ENCODE peak calls at places on chromosomes 1 and 21, in five cellular contexts. I is astrocyte of the spinal cord, W is cardiac fibroblast, P is aorta, S is endodermal cell. M is an unnamed sample.

GRCh38 chr1:64161347-64162080 is 41.9 kb upstream of the UBE2U start:
- DNase-seq in I (peak), W (peak), P (no peak), S (no peak), M (no peak)

GRCh38 chr1:176880954-176881595 is 283.4 kb downstream of the ASTN1 start:
- DNase-seq in I (peak), W (peak), P (peak), S (peak), M (peak)

GRCh38 chr21:45281411-45282282 is 6.0 kb downstream of the POFUT2 start:
- DNase-seq in I (no peak), W (no peak), P (no peak), S (peak), M (peak)

GRCh38 chr1:16021681-16022080 is at the start of gene CLCNKA:
- DNase-seq in I (no peak), W (no peak), P (no peak), S (no peak), M (no peak)

GRCh38 chr1:218869276-218869675 is 304.4 kb upstream of the LYPLAL1 start:
- DNase-seq in I (peak), W (no peak), P (no peak), S (no peak), M (no peak)

GRCh38 chr1:28416509-28417194 is 47.1 kb downstream of the PHACTR4 start:
- DNase-seq in I (no peak), W (no peak), P (no peak), S (no peak), M (no peak)

GRCh38 chr1:34984435-34985062 is 598 bp downstream of the TMEM35B start:
- DNase-seq in I (peak), W (peak), P (peak), S (peak), M (peak)

GRCh38 chr1:74323937-74324473 is 88.8 kb downstream of the TNNI3K start:
- DNase-seq in I (no peak), W (no peak), P (no peak), S (no peak), M (no peak)

GRCh38 chr1:33396188-33397124 is 34.4 kb downstream of the PHC2 start:
- DNase-seq in I (no peak), W (no peak), P (no peak), S (no peak), M (no peak)

GRCh38 chr1:31152181-31152768 is 86.8 kb upstream of the PUM1 start:
- DNase-seq in I (peak), W (peak), P (no peak), S (no peak), M (peak)

GRCh38 chr21:26389971-26390641 is 183.0 kb downstream of the CYYR1 start:
- DNase-seq in I (peak), W (peak), P (no peak), S (no peak), M (no peak)

GRCh38 chr1:228464487-228464983 is 22.6 kb upstream of the RNF187 start:
- DNase-seq in I (peak), W (peak), P (peak), S (peak), M (peak)

M was measured in Ammon's horn.